ENCODE peak calls at places on chromosomes 7 and 10, in nine cellular contexts. R, T, I, A, C, N, X, E and V are unnamed samples.

GRCh38 chr10:124522903-124523260 is 61.3 kb downstream of the LHPP start:
- DNase-seq in R (no peak), X (peak; percentile 46), I (no peak), T (no peak), A (no peak), N (no peak), C (no peak), E (peak; percentile 34), V (no peak)

GRCh38 chr7:27031289-27032172 is 64.3 kb downstream of the HOXA1 start:
- DNase-seq in X (no peak), R (no peak), I (no peak), T (no peak), A (no peak), N (no peak), C (no peak), E (no peak), V (no peak)

GRCh38 chr7:94871132-94871531 is 36.3 kb upstream of the PPP1R9A start:
- DNase-seq in I (no peak), X (no peak), T (no peak), E (no peak), C (no peak), A (no peak), R (no peak), N (no peak), V (no peak)

GRCh38 chr7:9231683-9232082 is 798.3 kb downstream of the NXPH1 start:
- DNase-seq in N (no peak), X (peak; percentile 44), A (no peak), I (no peak), C (no peak), R (no peak), E (peak; percentile 29), T (no peak), V (peak; percentile 6)

GRCh38 chr7:158016171-158017087 is 571.2 kb downstream of the PTPRN2 start:
- DNase-seq in T (no peak), N (no peak), A (no peak), C (no peak), R (no peak), I (peak; percentile 42), E (peak; percentile 89), X (peak; percentile 47), V (no peak)

GRCh38 chr7:124781907-124782306 is 16.3 kb upstream of the GPR37 start:
- DNase-seq in A (no peak), R (no peak), N (no peak), E (no peak), T (no peak), I (no peak), C (no peak), X (no peak), V (no peak)

GRCh38 chr7:100731937-100732636 is 1.3 kb upstream of the ZAN start:
- DNase-seq in X (no peak), T (no peak), I (no peak), R (no peak), A (no peak), C (no peak), N (no peak), E (no peak), V (no peak)

GRCh38 chr10:13990392-13990805 is 340.3 kb downstream of the FRMD4A start:
- DNase-seq in T (no peak), E (no peak), X (no peak), C (no peak), R (no peak), I (no peak), A (no peak), N (no peak), V (no peak)

GRCh38 chr7:100132697-100133137 is 6.0 kb downstream of the MBLAC1 start:
- DNase-seq in N (peak; percentile 68), I (peak; percentile 58), E (peak; percentile 62), C (peak; percentile 74), T (peak; percentile 65), X (peak; percentile 90), A (peak; percentile 48), R (peak; percentile 71), V (no peak)

GRCh38 chr7:128454808-128455555 is 696 bp upstream of the HILPDA start:
- DNase-seq in N (no peak), R (no peak), E (no peak), X (no peak), A (no peak), T (no peak), C (no peak), I (peak; percentile 12), V (no peak)

GRCh38 chr7:38451840-38452239 is 178.4 kb upstream of the TARP start:
- DNase-seq in R (no peak), N (no peak), C (no peak), E (peak; percentile 66), A (no peak), T (no peak), X (no peak), I (peak; percentile 28), V (no peak)

GRCh38 chr7:71308105-71308504 is 176.2 kb downstream of the GALNT17 start:
- DNase-seq in X (peak; percentile 36), A (no peak), N (peak; percentile 50), I (no peak), C (no peak), R (no peak), T (no peak), E (no peak), V (no peak)

GRCh38 chr7:39892361-39892760 is 57.7 kb upstream of the CDK13 start:
- DNase-seq in T (no peak), I (no peak), C (no peak), N (no peak), E (no peak), A (no peak), R (no peak), X (no peak), V (no peak)

GRCh38 chr10:11326241-11326640 is 285.2 kb downstream of the USP6NL start:
- DNase-seq in E (no peak), A (no peak), R (no peak), C (no peak), T (no peak), I (no peak), X (no peak), N (no peak), V (no peak)

GRCh38 chr7:91683823-91684222 is 196.7 kb downstream of the MTERF1 start:
- DNase-seq in I (no peak), R (no peak), T (no peak), E (no peak), N (no peak), C (no peak), X (no peak), A (no peak), V (peak; percentile 77)

GRCh38 chr7:142681693-142682092 is 67.6 kb upstream of the PRSS1 start:
- DNase-seq in T (no peak), R (no peak), N (no peak), A (no peak), E (no peak), C (no peak), X (no peak), I (no peak), V (no peak)

GRCh38 chr7:117249696-117250095 is 73.2 kb downstream of the WNT2 start:
- DNase-seq in I (no peak), R (no peak), X (no peak), C (no peak), N (no peak), T (no peak), E (no peak), A (no peak), V (no peak)

GRCh38 chr7:7002416-7003062 is 176.5 kb upstream of the CCZ1B start:
- DNase-seq in T (no peak), R (no peak), A (no peak), E (no peak), C (no peak), N (no peak), X (peak; percentile 66), I (no peak), V (no peak)

GRCh38 chr7:105975770-105976428 is 12.8 kb downstream of the CDHR3 start:
- DNase-seq in C (no peak), T (no peak), X (peak; percentile 56), E (peak; percentile 10), R (no peak), N (peak; percentile 3), A (no peak), I (no peak), V (peak; percentile 5)

GRCh38 chr10:43595739-43596298 is 10.4 kb upstream of the ZNF485 start:
- DNase-seq in T (no peak), C (no peak), E (no peak), N (no peak), X (no peak), R (peak; percentile 31), A (no peak), I (no peak), V (no peak)

GRCh38 chr10:88934900-88935672 is 17.5 kb downstream of the ACTA2 start:
- DNase-seq in A (peak; percentile 58), C (peak; percentile 45), I (peak; percentile 32), X (peak; percentile 84), R (peak; percentile 77), E (peak; percentile 46), N (peak; percentile 82), T (peak; percentile 72), V (no peak)

GRCh38 chr7:80542398-80542797 is 30.5 kb upstream of the GNAT3 start:
- DNase-seq in C (no peak), R (no peak), N (no peak), E (no peak), A (no peak), T (no peak), I (no peak), X (no peak), V (peak; percentile 47)

GRCh38 chr10:3225589-3225988 is 53.0 kb upstream of the PITRM1 start:
- DNase-seq in E (no peak), I (no peak), R (no peak), T (no peak), X (no peak), A (no peak), C (no peak), N (no peak), V (no peak)

GRCh38 chr10:132391372-132392020 is 5.5 kb upstream of the PWWP2B start:
- DNase-seq in I (no peak), C (no peak), X (no peak), R (no peak), T (no peak), N (no peak), A (peak; percentile 28), E (no peak), V (no peak)

GRCh38 chr7:123604739-123605138 is 3.1 kb downstream of the ASB15 start:
- DNase-seq in R (no peak), E (no peak), C (no peak), A (no peak), X (no peak), N (no peak), I (no peak), T (no peak), V (no peak)

GRCh38 chr7:6271091-6271658 is 1.2 kb downstream of the CYTH3 start:
- DNase-seq in E (peak; percentile 33), N (peak; percentile 54), X (peak; percentile 68), R (peak; percentile 31), T (peak; percentile 26), C (no peak), A (peak; percentile 34), I (peak; percentile 64), V (no peak)

GRCh38 chr10:80264081-80265056 is 25.1 kb downstream of the MAT1A start:
- DNase-seq in R (no peak), T (no peak), C (no peak), I (no peak), A (no peak), X (peak; percentile 49), N (no peak), E (no peak), V (no peak)